ENCODE peak calls at places on chromosome 1, in ten cellular contexts. A is thyroid gland; B is SJSA1; G is CD4-positive, CD25-positive, alpha-beta regulatory T cell; I is IMR-90; W is aorta; Y is small intestine; M is CD8-positive, alpha-beta T cell; C is fibroblast of lung; O is adipocyte. Q is an unnamed sample.

GRCh38 chr1:239951518-239952130 is 140.1 kb upstream of the FMN2 start:
- DNase-seq in A (peak; percentile 61), B (peak; percentile 17), G (peak; percentile 68), I (peak; percentile 73), W (peak; percentile 59), Y (peak; percentile 76), M (peak; percentile 39), C (peak; percentile 57), O (peak; percentile 91), Q (peak; percentile 8)

GRCh38 chr1:183328371-183328770 is 89.8 kb downstream of the NMNAT2 start:
- DNase-seq in A (no peak), B (no peak), G (no peak), I (no peak), W (no peak), Y (no peak), M (no peak), C (no peak), O (no peak), Q (no peak)

GRCh38 chr1:236063919-236064673 is 794 bp downstream of the NID1 start:
- DNase-seq in A (peak; percentile 34), B (peak; percentile 76), G (no peak), I (peak; percentile 63), W (peak; percentile 72), Y (peak; percentile 63), M (no peak), C (peak; percentile 68), O (peak; percentile 91), Q (no peak)

GRCh38 chr1:184633785-184634184 is 120.9 kb downstream of the EDEM3 start:
- DNase-seq in A (peak; percentile 72), B (no peak), G (no peak), I (no peak), W (no peak), Y (no peak), M (no peak), C (no peak), O (no peak), Q (no peak)

GRCh38 chr1:10917513-10918454 is 94.7 kb upstream of the TARDBP start:
- DNase-seq in A (no peak), B (no peak), G (peak; percentile 71), I (no peak), W (no peak), Y (no peak), M (peak; percentile 37), C (no peak), O (no peak), Q (peak; percentile 58)

GRCh38 chr1:71834570-71835441 is 447.5 kb downstream of the NEGR1 start:
- DNase-seq in A (no peak), B (no peak), G (no peak), I (peak; percentile 2), W (no peak), Y (peak; percentile 1), M (no peak), C (no peak), O (no peak), Q (no peak)

GRCh38 chr1:153291514-153291913 is 21.2 kb downstream of the PGLYRP3 start:
- DNase-seq in A (no peak), B (no peak), G (no peak), I (no peak), W (no peak), Y (no peak), M (no peak), C (no peak), O (no peak), Q (no peak)

GRCh38 chr1:235791532-235792060 is 75.1 kb downstream of the LYST start:
- DNase-seq in A (no peak), B (no peak), G (no peak), I (no peak), W (no peak), Y (peak; percentile 20), M (no peak), C (no peak), O (no peak), Q (no peak)

GRCh38 chr1:92211166-92211565 is 6.5 kb upstream of the C1orf146 start:
- DNase-seq in A (no peak), B (no peak), G (no peak), I (peak; percentile 92), W (no peak), Y (no peak), M (no peak), C (peak; percentile 87), O (peak; percentile 79), Q (no peak)

GRCh38 chr1:116508090-116508983 is 62.5 kb downstream of the CD58 start:
- DNase-seq in A (no peak), B (no peak), G (peak; percentile 29), I (no peak), W (no peak), Y (peak; percentile 76), M (no peak), C (no peak), O (no peak), Q (no peak)

GRCh38 chr1:101043776-101044175 is 18.2 kb upstream of the DPH5 start:
- DNase-seq in A (no peak), B (no peak), G (no peak), I (peak; percentile 70), W (no peak), Y (no peak), M (no peak), C (peak; percentile 71), O (peak; percentile 36), Q (no peak)

GRCh38 chr1:15368888-15369287 is 40.8 kb upstream of the EFHD2 start:
- DNase-seq in A (no peak), B (no peak), G (no peak), I (no peak), W (no peak), Y (no peak), M (no peak), C (no peak), O (no peak), Q (no peak)

GRCh38 chr1:15360681-15361080 is 49.0 kb upstream of the EFHD2 start:
- DNase-seq in A (no peak), B (no peak), G (no peak), I (no peak), W (no peak), Y (no peak), M (no peak), C (no peak), O (no peak), Q (no peak)

GRCh38 chr1:15362737-15363128 is 47.0 kb upstream of the EFHD2 start:
- DNase-seq in A (no peak), B (no peak), G (no peak), I (no peak), W (no peak), Y (no peak), M (no peak), C (no peak), O (no peak), Q (no peak)

GRCh38 chr1:15362096-15362736 is 47.5 kb upstream of the EFHD2 start:
- DNase-seq in A (no peak), B (no peak), G (no peak), I (no peak), W (no peak), Y (no peak), M (no peak), C (no peak), O (no peak), Q (no peak)

GRCh38 chr1:15364740-15365139 is 44.9 kb upstream of the EFHD2 start:
- DNase-seq in A (no peak), B (no peak), G (peak; percentile 25), I (no peak), W (no peak), Y (no peak), M (no peak), C (no peak), O (no peak), Q (no peak)
- H3K4me1 ChIP-seq in A (no peaks in the 10 kb centered on the region), B (peaks cover 7% of the 10 kb centered on the region), G (no peaks in the 10 kb centered on the region), I (no peaks in the 10 kb centered on the region), W (no peaks in the 10 kb centered on the region), Y (peaks cover 4% of the 10 kb centered on the region), M (no peaks in the 10 kb centered on the region), C (peaks cover 4% of the 10 kb centered on the region), O (peaks cover 5% of the 10 kb centered on the region), Q (no peaks in the 10 kb centered on the region)

GRCh38 chr1:60184521-60184920 is 111.0 kb upstream of the C1orf87 start:
- DNase-seq in A (no peak), B (no peak), G (no peak), I (no peak), W (no peak), Y (no peak), M (no peak), C (no peak), O (no peak), Q (no peak)

GRCh38 chr1:60185684-60186083 is 112.1 kb upstream of the C1orf87 start:
- DNase-seq in A (no peak), B (no peak), G (no peak), I (no peak), W (no peak), Y (no peak), M (no peak), C (no peak), O (no peak), Q (no peak)
- H3K27me3 ChIP-seq in A (no peaks in the 10 kb centered on the region), B (no peaks in the 10 kb centered on the region), G (no peaks in the 10 kb centered on the region), I (no peaks in the 10 kb centered on the region), W (no peaks in the 10 kb centered on the region), Y (no peaks in the 10 kb centered on the region), M (no peaks in the 10 kb centered on the region), C (no peaks in the 10 kb centered on the region), O (no peaks in the 10 kb centered on the region), Q (no peaks in the 10 kb centered on the region)

GRCh38 chr1:172135076-172135672 is 285.3 kb upstream of the C1orf105 start:
- DNase-seq in A (no peak), B (no peak), G (peak; percentile 53), I (no peak), W (no peak), Y (peak; percentile 51), M (no peak), C (no peak), O (peak; percentile 40), Q (no peak)
- H3K4me1 ChIP-seq in A (peaks cover 7% of the 10 kb centered on the region), B (peaks cover 45% of the 10 kb centered on the region), G (no peaks in the 10 kb centered on the region), I (peaks cover 7% of the 10 kb centered on the region), W (no peaks in the 10 kb centered on the region), Y (no peaks in the 10 kb centered on the region), M (no peaks in the 10 kb centered on the region), C (peaks cover 6% of the 10 kb centered on the region), O (peaks cover 41% of the 10 kb centered on the region), Q (no peaks in the 10 kb centered on the region)

GRCh38 chr1:22562584-22563551 is at the start of gene EPHA8:
- DNase-seq in A (no peak), B (no peak), G (no peak), I (no peak), W (no peak), Y (no peak), M (no peak), C (no peak), O (no peak), Q (no peak)
- H3K27me3 ChIP-seq in A (peaks cover 3% of the 10 kb centered on the region), B (peaks cover 77% of the 10 kb centered on the region), G (peaks cover 4% of the 10 kb centered on the region), I (peaks cover 89% of the 10 kb centered on the region), W (no peaks in the 10 kb centered on the region), Y (peaks cover 8% of the 10 kb centered on the region), M (peaks cover 7% of the 10 kb centered on the region), C (peaks cover 29% of the 10 kb centered on the region), O (peaks cover 72% of the 10 kb centered on the region), Q (peaks cover 25% of the 10 kb centered on the region)

DNA sequence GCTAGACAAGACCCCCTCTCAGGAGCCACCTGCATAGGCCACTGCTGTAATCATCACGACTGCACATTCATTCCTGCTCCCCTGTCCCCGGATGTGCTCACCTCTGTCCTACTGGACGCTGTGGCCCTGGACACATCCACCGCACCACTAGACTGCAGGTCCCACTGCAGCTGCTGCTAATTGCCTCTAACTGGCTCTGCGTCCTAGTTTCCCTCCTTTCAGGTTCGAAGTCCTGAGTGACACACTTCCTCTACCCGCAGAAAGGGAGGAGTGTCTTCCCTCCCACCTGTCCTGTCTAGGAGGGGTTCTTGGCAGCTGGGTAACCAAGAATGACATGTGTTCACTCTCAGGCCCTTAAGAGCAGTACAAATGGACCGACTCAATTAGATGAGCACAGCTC is 40.5 kb upstream of the ITPKB start:
- DNase-seq in A (no peak), B (no peak), G (no peak), I (no peak), W (no peak), Y (peak; percentile 86), M (no peak), C (no peak), O (no peak), Q (no peak)
- H3K4me1 ChIP-seq in A (peaks cover 9% of the 10 kb centered on the region), B (peaks cover 30% of the 10 kb centered on the region), G (no peaks in the 10 kb centered on the region), I (peaks cover 2% of the 10 kb centered on the region), W (no peaks in the 10 kb centered on the region), Y (no peaks in the 10 kb centered on the region), M (peaks cover 4% of the 10 kb centered on the region), C (no peaks in the 10 kb centered on the region), O (peaks cover 21% of the 10 kb centered on the region), Q (no peaks in the 10 kb centered on the region)